ENCODE peak calls at places on chromosomes 11 and 22, in four cellular contexts. V is CD4-positive, CD25-positive, alpha-beta regulatory T cell; C is foreskin keratinocyte; H is left lung. M is an unnamed sample.

GRCh38 chr22:43110444-43110926 is at the start of gene BIK:
- DNase-seq in V (peak; percentile 28), H (peak; percentile 90), C (no peak), M (peak; percentile 47)

GRCh38 chr22:32686354-32686753 is 115.2 kb upstream of the TIMP3 start:
- DNase-seq in C (no peak), V (no peak), H (no peak), M (no peak)

GRCh38 chr11:67584205-67584880 is 731 bp downstream of the GSTP1 start:
- DNase-seq in V (no peak), C (peak; percentile 61), H (peak; percentile 93), M (no peak)

GRCh38 chr11:45193695-45194094 is 47.3 kb downstream of the PRDM11 start:
- DNase-seq in H (no peak), C (no peak), V (no peak), M (no peak)

GRCh38 chr11:35688023-35688422 is 25.4 kb downstream of the TRIM44 start:
- DNase-seq in H (no peak), V (no peak), C (no peak), M (no peak)

GRCh38 chr22:45162531-45162930 is 1.2 kb upstream of the NUP50 start:
- DNase-seq in V (no peak), H (no peak), C (no peak), M (no peak)

GRCh38 chr22:39994566-39995345 is at the start of gene FAM83F:
- DNase-seq in V (peak; percentile 24), H (peak; percentile 87), C (no peak), M (no peak)

GRCh38 chr22:30947821-30948454 is 20.6 kb downstream of the MORC2 start:
- DNase-seq in V (no peak), C (no peak), H (no peak), M (peak; percentile 39)

GRCh38 chr22:44926491-44927415 is 83.1 kb downstream of the PHF21B start:
- DNase-seq in H (peak; percentile 57), C (no peak), V (no peak), M (no peak)

GRCh38 chr11:93986716-93987115 is 34.4 kb upstream of the HEPHL1 start:
- DNase-seq in H (no peak), C (no peak), V (no peak), M (no peak)

GRCh38 chr11:35236667-35237003 is 97.7 kb downstream of the CD44 start:
- DNase-seq in C (peak; percentile 33), H (no peak), V (no peak), M (no peak)

GRCh38 chr11:102449651-102450570 is 2.7 kb downstream of the TMEM123 start:
- DNase-seq in H (no peak), V (no peak), C (no peak), M (no peak)

GRCh38 chr11:120229451-120230424 is 10.2 kb upstream of the POU2F3 start:
- DNase-seq in H (no peak), C (no peak), V (no peak), M (no peak)

GRCh38 chr11:134101292-134101691 is 32.4 kb downstream of the JAM3 start:
- DNase-seq in C (no peak), V (no peak), H (no peak), M (no peak)

GRCh38 chr22:30861131-30861530 is 107.4 kb downstream of the MORC2 start:
- DNase-seq in C (no peak), H (no peak), V (no peak), M (peak; percentile 69)

GRCh38 chr11:74641289-74641688 is 48.9 kb downstream of the POLD3 start:
- DNase-seq in H (no peak), C (no peak), V (no peak), M (peak; percentile 9)

GRCh38 chr22:42766860-42767259 is 46.2 kb upstream of the A4GALT start:
- DNase-seq in C (no peak), H (no peak), V (no peak), M (no peak)

GRCh38 chr22:20223421-20224245 is 44.5 kb downstream of the RTN4R start:
- DNase-seq in C (no peak), H (no peak), V (no peak), M (no peak)

GRCh38 chr22:41910050-41910598 is 4.8 kb downstream of the SHISA8 start:
- DNase-seq in V (peak; percentile 35), H (no peak), C (no peak), M (no peak)

GRCh38 chr11:5689551-5689983 is at the start of gene TRIM22:
- DNase-seq in V (peak; percentile 29), C (peak; percentile 65), H (no peak), M (no peak)

GRCh38 chr11:116390963-116391362 is 381.8 kb downstream of the BUD13 start:
- DNase-seq in V (no peak), H (no peak), C (peak; percentile 47), M (no peak)

GRCh38 chr11:101288392-101288791 is 158.8 kb upstream of the PGR start:
- DNase-seq in V (no peak), H (no peak), C (no peak), M (no peak)

GRCh38 chr11:17073370-17074027 is 4.0 kb downstream of the RPS13 start:
- DNase-seq in C (no peak), H (no peak), V (no peak), M (no peak)

GRCh38 chr11:117221775-117222517 is 9.9 kb downstream of the PCSK7 start:
- DNase-seq in V (no peak), H (no peak), C (no peak), M (no peak)

GRCh38 chr11:118202599-118203422 is 22.0 kb downstream of the JAML start:
- DNase-seq in H (no peak), V (no peak), C (no peak), M (peak; percentile 91)

GRCh38 chr11:90243534-90243933 is 20.7 kb upstream of the CHORDC1 start:
- DNase-seq in V (no peak), H (no peak), C (no peak), M (no peak)

GRCh38 chr11:10022764-10023163 is 271.3 kb downstream of the SBF2 start:
- DNase-seq in C (no peak), V (no peak), H (no peak), M (no peak)

GRCh38 chr22:44575344-44576268 is 77.6 kb upstream of the RTL6 start:
- DNase-seq in H (peak; percentile 19), C (no peak), V (no peak), M (no peak)

GRCh38 chr11:124798991-124799383 is 1.2 kb downstream of the MSANTD2 start:
- DNase-seq in H (no peak), V (no peak), C (peak; percentile 17), M (peak; percentile 49)

GRCh38 chr11:64545605-64546004 is 45.4 kb upstream of the SLC22A12 start:
- DNase-seq in C (peak; percentile 87), V (no peak), H (no peak), M (no peak)

GRCh38 chr11:65558002-65558784 is at the start of gene LTBP3:
- DNase-seq in C (no peak), V (no peak), H (peak; percentile 92), M (no peak)

GRCh38 chr11:125564357-125564756 is 4.9 kb upstream of the EI24 start:
- DNase-seq in C (no peak), H (no peak), V (no peak), M (no peak)

GRCh38 chr22:43230983-43231723 is 44.2 kb upstream of the TTLL12 start:
- DNase-seq in H (no peak), V (peak; percentile 38), C (no peak), M (peak; percentile 54)

M was measured in Jurkat, Clone E6-1.